ENCODE peak calls at places on chromosomes 2 and 18, in five cellular contexts. N, Z, U, M and H are unnamed samples.

GRCh38 chr2:225165052-225165451 is 122.8 kb upstream of the DOCK10 start:
- DNase-seq in N (no peak), Z (no peak), U (no peak), M (no peak), H (no peak)

GRCh38 chr2:96106991-96107882 is 9.1 kb downstream of the ADRA2B start:
- DNase-seq in N (no peak), Z (no peak), U (no peak), M (no peak), H (no peak)

GRCh38 chr2:210964141-210964764 is 407.9 kb downstream of the CPS1 start:
- DNase-seq in N (no peak), Z (no peak), U (no peak), M (no peak), H (no peak)

GRCh38 chr2:91748869-91749268 is 3057.4 kb downstream of the RPIA start:
- DNase-seq in N (no peak), Z (no peak), U (no peak), M (no peak), H (peak; percentile 40)

GRCh38 chr2:43333656-43334144 is 107.3 kb upstream of the ZFP36L2 start:
- DNase-seq in N (no peak), Z (no peak), U (no peak), M (peak; percentile 50), H (no peak)

GRCh38 chr2:64404002-64404731 is 49.8 kb upstream of the LGALSL start:
- DNase-seq in N (no peak), Z (no peak), U (no peak), M (peak; percentile 25), H (peak; percentile 93)

GRCh38 chr18:56148373-56148772 is 490.0 kb downstream of the TXNL1 start:
- DNase-seq in N (no peak), Z (no peak), U (no peak), M (no peak), H (no peak)

GRCh38 chr2:40367032-40367431 is 84.9 kb downstream of the SLC8A1 start:
- DNase-seq in N (no peak), Z (no peak), U (no peak), M (no peak), H (no peak)

GRCh38 chr2:172280820-172281454 is 146.4 kb upstream of the ITGA6 start:
- DNase-seq in N (peak; percentile 93), Z (no peak), U (peak; percentile 73), M (peak; percentile 60), H (no peak)